ENCODE peak calls at places on chromosomes 13 and 19, in six cellular contexts. B is HCT116, F is H1, C is HepG2, O is K562, L is GM12878. Y is an unnamed sample.
A peak's percentile ranks its signal among the peaks of the same experiment; 100 is the strongest.

GRCh38 chr13:108980237-108980636 is 350.8 kb downstream of the MYO16 start:
- DNase-seq in B (no peak), F (no peak), C (no peak), O (no peak), L (no peak), Y (no peak)

GRCh38 chr19:49686503-49687088 is 2.8 kb upstream of the ADM5 start:
- DNase-seq in B (no peak), F (no peak), C (no peak), O (no peak), L (no peak), Y (no peak)

GRCh38 chr13:79709526-79709925 is 228.6 kb downstream of the NDFIP2 start:
- DNase-seq in B (no peak), F (no peak), C (no peak), O (no peak), L (no peak), Y (no peak)

GRCh38 chr13:39616087-39616694 is 13.2 kb upstream of the LHFPL6 start:
- DNase-seq in B (peak; percentile 44), F (no peak), C (peak; percentile 56), O (peak; percentile 51), L (no peak), Y (peak; percentile 67)

GRCh38 chr19:47699360-47699917 is 13.8 kb upstream of the EHD2 start:
- DNase-seq in B (no peak), F (peak; percentile 95), C (peak; percentile 28), O (peak; percentile 83), L (no peak), Y (no peak)

GRCh38 chr19:40716031-40716654 is 543 bp downstream of the COQ8B start:
- DNase-seq in B (peak; percentile 72), F (peak; percentile 49), C (no peak), O (peak; percentile 54), L (peak; percentile 26), Y (no peak)

GRCh38 chr19:33196446-33197193 is 2.5 kb downstream of the LRP3 start:
- DNase-seq in B (no peak), F (no peak), C (no peak), O (no peak), L (no peak), Y (no peak)

GRCh38 chr19:17817668-17818363 is 3.5 kb downstream of the INSL3 start:
- DNase-seq in B (no peak), F (no peak), C (no peak), O (no peak), L (no peak), Y (no peak)

GRCh38 chr13:49418206-49418605 is 25.7 kb downstream of the CAB39L start:
- DNase-seq in B (no peak), F (no peak), C (no peak), O (no peak), L (no peak), Y (no peak)

GRCh38 chr13:111993701-111994100 is 73.2 kb upstream of the SOX1 start:
- DNase-seq in B (no peak), F (no peak), C (no peak), O (no peak), L (no peak), Y (no peak)

GRCh38 chr19:42115219-42115618 is 17.0 kb downstream of the POU2F2 start:
- DNase-seq in B (no peak), F (no peak), C (no peak), O (no peak), L (no peak), Y (no peak)

GRCh38 chr19:6092329-6093286 is 17.7 kb downstream of the RFX2 start:
- DNase-seq in B (peak; percentile 48), F (no peak), C (peak; percentile 56), O (peak; percentile 78), L (no peak), Y (peak; percentile 39)

GRCh38 chr13:71618154-71618553 is 248.8 kb downstream of the DACH1 start:
- DNase-seq in B (no peak), F (no peak), C (no peak), O (no peak), L (no peak), Y (no peak)

GRCh38 chr13:109344552-109345157 is 441.7 kb downstream of the IRS2 start:
- DNase-seq in B (no peak), F (no peak), C (peak; percentile 10), O (no peak), L (no peak), Y (no peak)

GRCh38 chr19:2266183-2266993 is 10.2 kb upstream of the JSRP1 start:
- DNase-seq in B (no peak), F (no peak), C (peak; percentile 58), O (peak; percentile 51), L (peak; percentile 54), Y (no peak)

GRCh38 chr19:18430417-18431144 is 7.4 kb downstream of the ISYNA1 start:
- DNase-seq in B (no peak), F (no peak), C (no peak), O (no peak), L (no peak), Y (no peak)

GRCh38 chr19:41993612-41994483 is at the start of gene ATP1A3:
- DNase-seq in B (peak; percentile 31), F (peak; percentile 88), C (no peak), O (peak; percentile 98), L (no peak), Y (peak; percentile 28)

GRCh38 chr19:10013316-10013715 is at the start of gene RDH8:
- DNase-seq in B (no peak), F (no peak), C (no peak), O (no peak), L (no peak), Y (no peak)

GRCh38 chr19:23971598-23971997 is 56.9 kb downstream of the ZNF726 start:
- DNase-seq in B (no peak), F (no peak), C (no peak), O (no peak), L (no peak), Y (no peak)
- TF ChIP-seq ZNF274 in B (no peak), F (no peak), C (no peak), O (no peak), L (no peak), Y (no peak)

DNA sequence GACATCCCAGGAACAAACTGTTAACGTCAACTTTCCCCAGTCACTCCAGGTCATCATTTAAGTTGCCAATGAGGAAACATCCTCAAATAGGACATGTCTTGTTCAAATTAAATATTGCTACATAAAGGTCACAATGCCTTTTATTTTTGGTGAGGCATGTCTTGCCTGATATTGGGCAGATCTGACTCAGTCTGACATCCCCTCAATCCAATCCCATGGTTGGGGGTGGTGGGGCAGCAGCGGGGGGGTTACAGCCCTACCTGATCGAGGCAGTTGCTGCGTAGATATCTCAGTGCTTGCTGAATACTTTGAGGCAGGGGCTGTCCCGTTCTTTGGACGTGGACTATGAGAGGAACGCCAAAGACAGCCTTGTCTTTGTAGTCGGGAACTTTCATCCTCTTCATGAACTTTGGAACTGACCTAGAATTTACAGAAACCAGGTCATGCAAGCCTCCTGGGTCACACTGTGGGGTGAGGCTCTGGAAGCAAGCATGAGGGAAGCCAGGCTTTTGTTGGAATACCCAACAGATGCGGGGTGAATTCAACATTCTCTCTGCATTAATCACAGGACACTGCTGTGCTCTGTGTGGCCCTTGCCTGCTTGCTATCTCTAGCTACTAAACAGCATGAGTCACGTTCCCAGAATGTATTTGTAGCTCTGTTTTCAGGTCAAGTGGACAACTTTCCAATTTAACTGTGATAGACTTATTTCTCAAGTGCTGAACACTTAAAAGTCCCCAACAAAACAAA is 109.8 kb downstream of the KL start:
- DNase-seq in B (peak; percentile 87), F (no peak), C (peak; percentile 99), O (no peak), L (no peak), Y (peak; percentile 35)
- TF ChIP-seq ZNF274 in B (no peak), F (no peak), C (no peak), O (no peak), L (no peak), Y (no peak)

DNA sequence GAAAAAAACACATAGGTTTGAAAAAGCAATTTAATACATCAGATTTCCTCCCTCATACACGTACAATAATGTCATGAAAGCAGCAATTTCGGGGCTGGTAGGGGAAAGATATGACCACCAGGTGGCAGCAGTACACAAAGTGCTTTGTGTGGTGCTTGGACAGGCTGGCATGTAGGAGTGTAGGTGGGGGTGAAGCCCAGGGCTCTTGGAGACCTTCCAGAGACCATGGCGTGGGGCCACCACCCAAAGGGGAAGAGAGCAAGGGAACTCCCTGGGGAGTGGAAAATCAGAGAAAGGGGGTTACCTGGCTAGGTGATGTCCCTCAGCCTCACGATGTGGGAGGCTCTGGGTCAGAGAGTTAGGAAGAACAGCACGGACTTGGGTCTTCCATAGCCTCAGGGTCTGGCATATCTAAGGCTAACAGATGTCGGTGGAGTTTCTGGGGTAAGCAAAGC is 11.8 kb upstream of the CCNA1 start:
- DNase-seq in B (peak; percentile 24), F (peak; percentile 87), C (peak; percentile 61), O (peak; percentile 57), L (peak; percentile 25), Y (peak; percentile 54)
- TF ChIP-seq ZNF274 in B (no peak), F (no peak), C (no peak), O (no peak), L (no peak), Y (no peak)

GRCh38 chr13:32802159-32802558 is 214.1 kb upstream of the KL start:
- DNase-seq in B (no peak), F (no peak), C (no peak), O (no peak), L (no peak), Y (no peak)

DNA sequence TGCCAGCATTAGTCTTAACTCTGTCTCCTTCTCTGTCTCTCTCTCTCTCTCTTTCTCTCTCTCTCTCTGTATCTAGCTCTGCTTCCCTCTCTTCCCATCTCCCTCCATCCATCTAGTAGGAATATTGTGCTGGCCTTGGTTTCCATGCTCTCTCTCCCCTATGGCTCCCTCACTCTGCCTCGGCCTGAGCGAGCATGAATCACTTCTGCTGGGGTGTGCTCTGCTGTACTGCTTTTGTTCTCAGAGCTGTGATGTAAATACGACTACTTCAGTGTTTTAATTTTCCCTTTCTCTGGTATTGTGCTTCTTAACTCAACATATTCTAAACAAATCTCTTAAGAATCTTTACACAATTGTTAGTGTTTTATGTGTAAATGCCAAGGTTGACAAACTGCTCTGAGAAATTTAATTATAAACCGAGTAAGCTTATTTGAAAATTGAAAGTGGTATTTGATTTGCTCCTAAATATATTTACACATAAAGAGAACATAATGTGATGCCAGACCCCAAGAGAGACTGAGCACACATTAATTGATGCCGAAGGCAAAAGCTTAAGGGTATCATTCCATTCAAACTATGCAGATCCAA is 211.5 kb upstream of the KL start:
- DNase-seq in B (no peak), F (no peak), C (no peak), O (no peak), L (no peak), Y (no peak)
- TF ChIP-seq ZNF274 in B (no peak), F (no peak), C (no peak), O (no peak), L (no peak), Y (no peak)

DNA sequence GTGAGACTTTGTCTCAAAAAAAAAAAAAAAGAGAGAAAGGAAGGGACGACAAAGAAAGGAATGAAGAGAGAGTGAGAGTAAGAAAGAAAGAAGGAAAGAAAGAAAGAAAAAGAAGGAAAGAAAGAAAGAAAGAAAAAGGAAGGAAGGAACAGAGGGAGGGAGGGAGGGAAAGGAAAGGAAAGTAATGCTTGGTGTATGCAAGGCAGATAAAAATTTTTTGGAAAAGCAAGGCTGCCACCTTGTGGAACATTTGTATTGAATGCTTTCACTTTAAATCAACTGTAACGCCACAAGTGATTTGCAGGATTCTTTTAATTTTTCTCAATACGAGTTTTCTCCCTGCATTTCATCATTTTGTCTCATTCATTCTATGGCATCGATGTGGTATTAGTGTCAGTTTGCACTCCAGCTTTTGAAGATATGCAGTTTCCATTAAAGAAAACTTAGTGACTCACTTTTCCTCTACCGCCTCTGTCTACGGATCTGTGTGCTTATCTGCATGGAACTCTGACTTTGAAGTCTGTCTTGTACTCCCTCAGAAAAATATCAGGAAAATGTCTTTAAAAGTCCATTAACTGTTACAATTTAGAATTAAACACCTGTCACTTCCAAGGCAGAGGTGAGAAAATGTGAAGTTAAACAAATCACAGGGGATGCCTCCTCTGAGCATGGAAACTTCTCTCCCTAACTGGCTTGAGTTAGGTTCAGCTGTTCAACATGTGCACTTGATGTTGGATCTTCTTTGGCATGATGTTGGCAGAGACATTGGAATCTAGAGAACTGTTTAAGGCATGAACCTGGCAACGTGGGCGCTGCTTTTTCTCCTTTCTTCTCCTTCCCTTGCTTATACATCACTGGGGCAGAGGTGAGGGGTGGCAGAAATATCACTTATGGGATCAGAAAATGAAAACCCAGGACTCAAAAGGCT is 20.0 kb upstream of the ZDHHC20 start:
- DNase-seq in B (peak; percentile 72), F (no peak), C (peak; percentile 72), O (peak; percentile 18), L (no peak), Y (no peak)
- TF ChIP-seq ZNF274 in B (no peak), F (no peak), C (no peak), O (no peak), L (no peak), Y (no peak)